ENCODE peak calls at places on chromosomes 12 and 14, in four cellular contexts. H is HCT116; K is activated CD8-positive, alpha-beta T cell treated with anti-CD3 and anti-CD28 coated beads for 36 hours; P is glutamatergic neuron. F is an unnamed sample.

GRCh38 chr14:73710737-73711136 is 3.4 kb downstream of the PNMA1 start:
- DNase-seq in H (no peak), K (no peak), P (no peak), F (no peak)

GRCh38 chr12:43444940-43445564 is 107.0 kb downstream of the ADAMTS20 start:
- DNase-seq in H (peak; percentile 73), K (peak; percentile 77), P (peak; percentile 68), F (peak; percentile 7)

GRCh38 chr14:73726025-73726961 is 12.1 kb upstream of the PNMA1 start:
- DNase-seq in H (no peak), K (no peak), P (no peak), F (no peak)

GRCh38 chr12:11958216-11959091 is 112.3 kb upstream of the BCL2L14 start:
- DNase-seq in H (no peak), K (peak; percentile 72), P (no peak), F (peak; percentile 42)

GRCh38 chr12:92503029-92503931 is 199.5 kb upstream of the PLEKHG7 start:
- DNase-seq in H (no peak), K (peak; percentile 74), P (no peak), F (peak; percentile 44)

GRCh38 chr12:32155041-32155440 is 48.4 kb downstream of the BICD1 start:
- DNase-seq in H (no peak), K (no peak), P (no peak), F (no peak)

GRCh38 chr12:6335451-6336078 is 6.3 kb downstream of the TNFRSF1A start:
- DNase-seq in H (no peak), K (peak; percentile 96), P (no peak), F (peak; percentile 92)

GRCh38 chr12:59182191-59182590 is 261.9 kb upstream of the LRIG3 start:
- DNase-seq in H (no peak), K (peak; percentile 84), P (no peak), F (peak; percentile 4)

GRCh38 chr12:51217133-51217967 is 512 bp downstream of the POU6F1 start:
- DNase-seq in H (no peak), K (peak; percentile 57), P (peak; percentile 75), F (peak; percentile 88)

GRCh38 chr12:72035625-72036024 is 97.0 kb downstream of the TPH2 start:
- DNase-seq in H (no peak), K (no peak), P (no peak), F (no peak)

GRCh38 chr14:24095196-24096068 is 1.3 kb downstream of the PCK2 start:
- DNase-seq in H (no peak), K (peak; percentile 88), P (peak; percentile 78), F (peak; percentile 96)

GRCh38 chr14:56487761-56488160 is 91.8 kb upstream of the TMEM260 start:
- DNase-seq in H (no peak), K (no peak), P (no peak), F (no peak)

GRCh38 chr12:54765652-54766051 is 88.7 kb upstream of the MUCL1 start:
- DNase-seq in H (no peak), K (no peak), P (no peak), F (no peak)

GRCh38 chr14:23068792-23069412 is 11.6 kb upstream of the CDH24 start:
- DNase-seq in H (peak; percentile 88), K (peak; percentile 84), P (peak; percentile 80), F (peak; percentile 91)

GRCh38 chr14:51211149-51211548 is 28.9 kb upstream of the TMX1 start:
- DNase-seq in H (no peak), K (no peak), P (no peak), F (no peak)

GRCh38 chr12:1670815-1671268 is 20.0 kb upstream of the ADIPOR2 start:
- DNase-seq in H (no peak), K (no peak), P (no peak), F (no peak)

GRCh38 chr12:51171884-51172514 is 936 bp downstream of the TFCP2 start:
- DNase-seq in H (no peak), K (no peak), P (peak; percentile 39), F (peak; percentile 23)

GRCh38 chr12:23980826-23981225 is 31.4 kb upstream of the SOX5 start:
- DNase-seq in H (no peak), K (no peak), P (no peak), F (no peak)

GRCh38 chr12:571795-572531 is 91.3 kb downstream of the NINJ2 start:
- DNase-seq in H (peak; percentile 19), K (no peak), P (no peak), F (no peak)
- TF ChIP-seq CTCF in H (no peak), K (no peak), P (no peak), F (no peak)

GRCh38 chr14:59262717-59263469 is 74.4 kb downstream of the DAAM1 start:
- DNase-seq in H (no peak), K (no peak), P (no peak), F (no peak)
- TF ChIP-seq CTCF in H (peak; percentile 54), K (no peak), P (peak; percentile 23), F (no peak)

GRCh38 chr12:34109390-34109789 is 87.1 kb downstream of the ALG10 start:
- DNase-seq in H (no peak), K (no peak), P (no peak), F (no peak)
- TF ChIP-seq CTCF in H (no peak), K (no peak), P (no peak), F (no peak)

GRCh38 chr12:9619411-9620179 is 11.9 kb upstream of the KLRB1 start:
- DNase-seq in H (no peak), K (no peak), P (no peak), F (no peak)
- TF ChIP-seq CTCF in H (no peak), K (no peak), P (no peak), F (no peak)

DNA sequence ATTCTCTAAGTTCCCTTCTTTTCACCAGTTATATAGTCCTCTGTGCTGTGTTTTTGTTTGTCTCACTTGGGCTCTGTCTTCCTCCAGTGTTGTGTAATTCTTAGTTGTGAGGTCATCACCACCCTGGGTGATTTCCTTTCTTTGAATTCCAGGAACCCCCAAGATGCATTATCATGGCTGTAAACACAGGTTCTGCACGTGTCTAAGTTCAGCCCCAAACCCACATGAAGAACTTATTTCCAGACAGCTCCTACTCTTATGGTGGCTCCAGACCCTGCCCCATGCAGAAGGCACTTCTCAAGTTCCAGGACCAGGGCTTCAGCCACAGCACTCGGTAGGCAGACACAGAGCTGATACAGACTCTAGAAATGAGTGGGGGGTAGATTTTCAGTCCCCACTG is 560.5 kb downstream of the BCL11B start:
- DNase-seq in H (no peak), K (peak; percentile 26), P (no peak), F (no peak)
- TF ChIP-seq CTCF in H (no peak), K (no peak), P (no peak), F (no peak)

DNA sequence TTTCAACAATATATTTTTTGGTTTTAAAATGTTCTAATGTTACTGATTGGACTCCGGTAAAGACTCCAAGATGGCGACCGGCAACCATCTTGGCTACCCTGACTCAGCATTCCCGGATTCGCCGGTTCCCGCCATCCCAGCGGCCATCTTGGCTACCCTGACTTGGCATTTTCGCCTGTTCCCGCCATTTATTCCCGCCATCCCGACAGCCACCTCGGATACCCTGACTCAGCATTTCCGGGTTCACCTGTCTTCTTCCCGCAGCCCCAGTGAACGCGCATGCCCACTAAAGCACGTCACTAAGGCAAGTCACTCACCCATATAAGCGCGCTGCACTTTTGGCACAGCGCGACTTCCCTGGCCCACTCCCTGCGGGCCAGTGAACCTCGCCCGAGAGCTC is 9.0 kb upstream of the LRFN5 start:
- DNase-seq in H (no peak), K (no peak), P (no peak), F (no peak)
- TF ChIP-seq CTCF in H (no peak), K (no peak), P (no peak), F (no peak)

F was measured in GM20000.